ENCODE peak calls at places on chromosomes 4 and X, in ten cellular contexts. Q is fibroblast of lung; A is cardiac muscle cell; O is CD8-positive, alpha-beta memory T cell; K is right atrium auricular region; U is astrocyte; J is neural progenitor cell; F is Peyer's patch; N is lower lobe of right lung; E is left ventricle myocardium inferior. L is an unnamed sample. For H3K36me3, the result is how much of the 10 kb centered on the place peaks cover.

GRCh38 chrX:9786839-9787635 is 808 bp downstream of the SHROOM2 start:
- DNase-seq in Q (no peak), A (peak), O (no peak), K (no peak), U (no peak), J (peak), F (no peak), N (peak), E (no peak), L (no peak)

GRCh38 chr4:61210186-61210939 is 10.2 kb downstream of the ADGRL3 start:
- DNase-seq in Q (no peak), A (no peak), O (no peak), K (no peak), U (no peak), J (peak), F (no peak), N (no peak), E (no peak), L (no peak)

GRCh38 chrX:66255359-66255967 is 91.4 kb downstream of the HEPH start:
- DNase-seq in Q (no peak), A (no peak), O (no peak), K (no peak), U (no peak), J (no peak), F (peak), N (no peak), E (no peak), L (no peak)

GRCh38 chrX:71935542-71935941 is 24.9 kb downstream of the NHSL2 start:
- DNase-seq in Q (no peak), A (no peak), O (no peak), K (peak), U (no peak), J (peak), F (no peak), N (no peak), E (no peak), L (no peak)

GRCh38 chrX:49999048-49999447 is 76.7 kb downstream of the CLCN5 start:
- DNase-seq in Q (peak), A (no peak), O (no peak), K (no peak), U (no peak), J (no peak), F (no peak), N (no peak), E (no peak), L (no peak)

GRCh38 chrX:71068052-71068918 is at the start of gene SNX12:
- DNase-seq in Q (peak), A (peak), O (peak), K (peak), U (peak), J (peak), F (peak), N (peak), E (peak), L (peak)

GRCh38 chrX:69262036-69262905 is 97.0 kb upstream of the PJA1 start:
- DNase-seq in Q (peak), A (peak), O (no peak), K (no peak), U (peak), J (no peak), F (no peak), N (no peak), E (no peak), L (no peak)

GRCh38 chrX:49120104-49120503 is 3.4 kb downstream of the GPKOW start:
- DNase-seq in Q (no peak), A (no peak), O (no peak), K (no peak), U (no peak), J (no peak), F (no peak), N (no peak), E (no peak), L (no peak)

GRCh38 chrX:44314259-44314734 is 29.2 kb downstream of the EFHC2 start:
- DNase-seq in Q (peak), A (peak), O (no peak), K (no peak), U (peak), J (no peak), F (no peak), N (peak), E (peak), L (no peak)

GRCh38 chrX:148380614-148381561 is 119.5 kb upstream of the AFF2 start:
- DNase-seq in Q (peak), A (no peak), O (peak), K (no peak), U (peak), J (no peak), F (peak), N (no peak), E (no peak), L (peak)

GRCh38 chr4:101256222-101256621 is 91.1 kb downstream of the PPP3CA start:
- DNase-seq in Q (no peak), A (no peak), O (no peak), K (no peak), U (no peak), J (no peak), F (no peak), N (no peak), E (no peak), L (no peak)

GRCh38 chr4:118823471-118823870 is 12.5 kb downstream of the SEC24D start:
- DNase-seq in Q (no peak), A (no peak), O (no peak), K (no peak), U (no peak), J (no peak), F (no peak), N (no peak), E (no peak), L (no peak)
- H3K36me3 ChIP-seq in Q (under half), A (under half), O (under half), K (under half), U (half or more), J (under half), F (under half), N (under half), E (under half), L (under half)

GRCh38 chrX:47513697-47514085 is 30.7 kb upstream of the ZNF41 start:
- DNase-seq in Q (peak), A (no peak), O (no peak), K (no peak), U (no peak), J (no peak), F (no peak), N (no peak), E (no peak), L (no peak)
- H3K4me3 ChIP-seq in Q (peak), A (peak), O (peak), K (peak), U (peak), J (peak), F (peak), N (peak), E (peak), L (peak)

GRCh38 chr4:74018116-74018515 is 19.6 kb upstream of the CXCL5 start:
- DNase-seq in Q (no peak), A (no peak), O (no peak), K (no peak), U (no peak), J (no peak), F (no peak), N (no peak), E (no peak), L (no peak)
- H3K36me3 ChIP-seq in Q (under half), A (under half), O (under half), K (under half), U (under half), J (under half), F (under half), N (under half), E (under half), L (under half)

DNA sequence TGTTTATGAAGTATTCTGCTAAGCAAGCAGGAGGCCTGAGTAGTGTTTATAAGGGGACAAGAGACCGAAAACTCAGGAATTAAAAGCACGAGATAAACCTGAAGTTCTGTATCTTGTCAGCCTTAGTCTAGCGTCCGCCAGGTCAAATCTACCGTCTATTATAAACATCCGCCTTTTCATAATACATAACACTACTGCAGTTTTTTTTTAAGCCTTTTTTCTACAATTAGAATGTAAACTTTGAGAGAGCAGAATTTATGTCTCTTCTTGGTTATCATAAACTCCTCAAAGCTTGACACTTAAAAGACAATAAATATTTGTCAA is 117.3 kb downstream of the CHRNA9 start:
- DNase-seq in Q (no peak), A (no peak), O (no peak), K (no peak), U (no peak), J (no peak), F (no peak), N (no peak), E (no peak), L (no peak)
- H3K4me3 ChIP-seq in Q (peak), A (no peak), O (no peak), K (no peak), U (no peak), J (no peak), F (no peak), N (no peak), E (no peak), L (no peak)

GRCh38 chr4:95118507-95118906 is 360.8 kb downstream of the BMPR1B start:
- DNase-seq in Q (no peak), A (no peak), O (no peak), K (no peak), U (no peak), J (no peak), F (no peak), N (no peak), E (no peak), L (no peak)
- H3K36me3 ChIP-seq in Q (under half), A (under half), O (under half), K (under half), U (under half), J (under half), F (under half), N (under half), E (under half), L (under half)

GRCh38 chr4:83219991-83220360 is 64.6 kb downstream of the COQ2 start:
- DNase-seq in Q (no peak), A (no peak), O (no peak), K (no peak), U (no peak), J (no peak), F (no peak), N (no peak), E (no peak), L (no peak)

GRCh38 chr4:83219344-83219990 is 65.1 kb downstream of the COQ2 start:
- DNase-seq in Q (peak), A (no peak), O (peak), K (no peak), U (peak), J (no peak), F (peak), N (peak), E (no peak), L (no peak)

GRCh38 chr4:83216856-83217683 is 67.5 kb downstream of the COQ2 start:
- DNase-seq in Q (no peak), A (no peak), O (peak), K (no peak), U (no peak), J (no peak), F (no peak), N (no peak), E (no peak), L (no peak)

GRCh38 chr4:83214079-83214478 is 70.5 kb downstream of the COQ2 start:
- DNase-seq in Q (no peak), A (no peak), O (no peak), K (no peak), U (no peak), J (no peak), F (no peak), N (no peak), E (no peak), L (no peak)

GRCh38 chr4:83217721-83218522 is 66.7 kb downstream of the COQ2 start:
- DNase-seq in Q (no peak), A (no peak), O (peak), K (no peak), U (no peak), J (no peak), F (peak), N (no peak), E (no peak), L (no peak)
- H3K4me3 ChIP-seq in Q (no peak), A (no peak), O (peak), K (no peak), U (no peak), J (no peak), F (no peak), N (no peak), E (no peak), L (no peak)

GRCh38 chr4:47538516-47538915 is 53.4 kb downstream of the ATP10D start:
- DNase-seq in Q (peak), A (no peak), O (no peak), K (no peak), U (peak), J (no peak), F (no peak), N (no peak), E (no peak), L (no peak)
- H3K36me3 ChIP-seq in Q (under half), A (under half), O (under half), K (under half), U (under half), J (under half), F (under half), N (under half), E (half or more), L (under half)

DNA sequence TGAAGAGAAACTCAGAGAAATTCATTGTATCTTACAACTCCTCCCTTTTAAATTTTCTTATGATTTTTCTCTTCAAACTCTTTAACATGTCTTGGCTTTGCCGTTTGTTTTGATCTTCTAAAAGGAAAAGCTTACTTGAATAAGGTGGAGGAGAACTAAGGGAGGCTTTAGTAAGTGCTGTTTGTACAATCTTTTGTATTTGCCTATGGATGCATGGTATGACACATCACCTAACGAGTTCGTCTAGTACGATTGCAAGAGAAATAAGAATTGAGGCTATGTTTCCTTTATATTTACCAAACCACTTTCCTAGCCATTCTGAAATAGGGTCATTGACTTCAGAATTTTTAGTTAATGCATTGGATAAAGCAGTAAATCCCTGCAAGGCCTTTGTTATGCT is 8.4 kb upstream of the BST1 start:
- DNase-seq in Q (peak), A (no peak), O (no peak), K (no peak), U (peak), J (no peak), F (no peak), N (no peak), E (no peak), L (no peak)
- H3K4me3 ChIP-seq in Q (no peak), A (no peak), O (no peak), K (no peak), U (no peak), J (no peak), F (no peak), N (no peak), E (no peak), L (no peak)

DNA sequence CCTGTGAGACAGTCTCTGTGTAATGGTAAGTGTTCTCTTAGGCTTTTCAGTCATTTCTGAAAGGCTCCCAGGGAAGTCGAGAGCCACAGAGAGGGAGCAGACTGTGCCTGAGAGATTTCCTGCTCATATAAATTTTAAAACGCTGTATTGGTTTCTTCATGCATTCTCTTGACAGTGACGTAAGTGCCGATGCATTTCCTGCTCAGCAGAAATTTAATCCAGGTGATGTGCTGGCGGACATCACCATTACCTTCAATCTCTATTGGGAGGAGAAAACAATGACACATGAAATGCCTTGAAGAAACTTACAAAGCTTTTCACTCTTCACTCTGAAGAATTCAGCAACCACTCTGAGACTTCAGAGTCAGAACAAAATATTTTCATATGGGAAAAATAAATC is 383.6 kb downstream of the BMPR1B start:
- DNase-seq in Q (no peak), A (no peak), O (no peak), K (no peak), U (no peak), J (no peak), F (no peak), N (no peak), E (no peak), L (no peak)
- H3K36me3 ChIP-seq in Q (under half), A (under half), O (under half), K (under half), U (under half), J (under half), F (under half), N (under half), E (under half), L (under half)

DNA sequence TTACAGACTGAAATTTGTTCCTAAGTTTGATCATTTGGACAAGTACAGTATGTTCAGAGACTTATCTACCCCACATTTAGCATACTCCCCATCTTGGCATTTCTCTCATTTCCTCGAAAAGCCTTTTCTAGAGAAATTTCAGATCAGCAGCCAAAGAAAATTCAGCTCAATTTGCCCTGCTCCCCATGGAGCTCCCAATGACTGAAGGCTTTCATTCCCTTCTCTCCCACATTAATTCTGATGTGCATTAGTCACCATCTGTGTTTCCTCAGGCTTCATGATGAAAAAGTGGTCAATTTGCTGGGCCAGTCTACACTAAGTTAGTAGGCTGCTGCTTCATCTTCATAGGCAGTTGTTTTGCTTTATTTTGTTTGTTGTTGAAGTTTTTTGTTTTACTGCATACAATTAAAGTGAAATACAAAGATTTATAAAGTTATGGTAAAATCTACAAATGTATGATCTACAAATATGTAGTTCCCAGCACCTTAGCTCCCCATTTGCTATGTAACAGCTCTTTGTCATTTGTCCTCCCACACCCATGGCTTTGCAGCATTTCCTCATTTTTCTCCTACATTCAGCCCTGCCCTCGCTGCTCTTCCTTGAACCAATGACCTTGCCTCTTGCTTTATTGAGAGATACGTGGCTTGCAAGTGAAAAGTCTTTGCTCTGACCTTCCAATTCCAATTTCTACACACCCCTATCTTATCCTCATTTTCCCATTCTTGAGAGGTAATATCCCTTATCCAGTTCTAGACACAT is 193.9 kb downstream of the ANAPC10 start:
- DNase-seq in Q (peak), A (no peak), O (no peak), K (no peak), U (peak), J (no peak), F (no peak), N (no peak), E (no peak), L (no peak)
- H3K4me3 ChIP-seq in Q (no peak), A (no peak), O (no peak), K (no peak), U (no peak), J (no peak), F (no peak), N (no peak), E (no peak), L (no peak)

L was measured in kidney epithelial cell.